ENCODE peak calls at places on chromosomes 13 and 19, in four cellular contexts. P is mesothelial cell of epicardium, G is cardiac muscle cell, I is AG10803. B is an unnamed sample.

GRCh38 chr13:84896128-84896527 is 903.1 kb downstream of the SLITRK6 start:
- DNase-seq in P (peak), G (peak), I (peak), B (no peak)

GRCh38 chr19:30757836-30758617 is 385.8 kb downstream of the ZNF536 start:
- DNase-seq in P (no peak), I (no peak), G (no peak), B (no peak)

GRCh38 chr19:16385821-16386220 is 61.2 kb downstream of the KLF2 start:
- DNase-seq in I (no peak), P (no peak), G (no peak), B (no peak)

GRCh38 chr13:68264692-68265091 is 1034.6 kb upstream of the PCDH9 start:
- DNase-seq in P (no peak), I (no peak), G (no peak), B (no peak)

GRCh38 chr13:113935523-113935922 is 38.4 kb downstream of the C13orf46 start:
- DNase-seq in G (no peak), P (no peak), I (no peak), B (no peak)

GRCh38 chr19:33868821-33869412 is 72.2 kb downstream of the KCTD15 start:
- DNase-seq in G (peak), I (peak), P (peak), B (no peak)

GRCh38 chr13:34748078-34748477 is 194.0 kb upstream of the NBEA start:
- DNase-seq in P (no peak), I (peak), G (no peak), B (no peak)

GRCh38 chr13:113664751-113665581 is 2.1 kb upstream of the GRK1 start:
- DNase-seq in G (no peak), P (peak), I (no peak), B (no peak)

GRCh38 chr13:50617134-50617721 is 226.3 kb downstream of the DLEU7 start:
- DNase-seq in G (no peak), I (peak), P (no peak), B (no peak)

GRCh38 chr19:53389591-53390377 is 5.2 kb upstream of the ZNF765 start:
- DNase-seq in G (no peak), P (no peak), I (no peak), B (no peak)

GRCh38 chr19:19749332-19750130 is 16.6 kb upstream of the ZNF14 start:
- DNase-seq in I (no peak), G (no peak), P (no peak), B (no peak)

GRCh38 chr19:475360-475759 is 14.5 kb upstream of the SHC2 start:
- DNase-seq in G (no peak), I (no peak), P (no peak), B (no peak)

GRCh38 chr19:45016388-45017314 is 15.4 kb downstream of the RELB start:
- DNase-seq in P (peak), G (peak), I (peak), B (peak)

GRCh38 chr13:59449750-59450149 is 714.0 kb downstream of the DIAPH3 start:
- DNase-seq in G (no peak), I (no peak), P (no peak), B (no peak)

GRCh38 chr19:5031231-5032100 is 62.6 kb downstream of the KDM4B start:
- DNase-seq in P (peak), G (peak), I (peak), B (peak)

GRCh38 chr13:43167058-43167457 is 143.7 kb downstream of the DNAJC15 start:
- DNase-seq in I (no peak), G (no peak), P (no peak), B (no peak)

GRCh38 chr13:102028198-102028597 is 373.6 kb downstream of the FGF14 start:
- DNase-seq in P (no peak), I (no peak), G (no peak), B (no peak)

GRCh38 chr13:91185294-91185863 is 162.1 kb upstream of the MIR17HG start:
- DNase-seq in P (no peak), I (no peak), G (peak), B (no peak)

GRCh38 chr13:77084755-77085154 is 57.8 kb upstream of the FBXL3 start:
- DNase-seq in P (no peak), I (no peak), G (no peak), B (no peak)

GRCh38 chr19:21328402-21328801 is 808 bp downstream of the ZNF708 start:
- DNase-seq in G (peak), P (no peak), I (no peak), B (no peak)

GRCh38 chr19:56099638-56100539 is 21.2 kb downstream of the ZNF787 start:
- DNase-seq in G (no peak), I (no peak), P (no peak), B (no peak)

GRCh38 chr13:26941345-26942174 is 181.0 kb upstream of the GPR12 start:
- DNase-seq in G (no peak), P (no peak), I (peak), B (no peak)

GRCh38 chr13:42735011-42735410 is 46.4 kb upstream of the FAM216B start:
- DNase-seq in P (no peak), G (no peak), I (no peak), B (no peak)

GRCh38 chr13:111210488-111210887 is 95.4 kb downstream of the ARHGEF7 start:
- DNase-seq in G (no peak), P (peak), I (peak), B (no peak)

GRCh38 chr19:48325265-48325910 is at the start of gene EMP3:
- DNase-seq in I (peak), P (peak), G (peak), B (peak)

GRCh38 chr13:70960841-70961443 is 852.7 kb upstream of the KLHL1 start:
- DNase-seq in I (peak), P (no peak), G (peak), B (no peak)

DNA sequence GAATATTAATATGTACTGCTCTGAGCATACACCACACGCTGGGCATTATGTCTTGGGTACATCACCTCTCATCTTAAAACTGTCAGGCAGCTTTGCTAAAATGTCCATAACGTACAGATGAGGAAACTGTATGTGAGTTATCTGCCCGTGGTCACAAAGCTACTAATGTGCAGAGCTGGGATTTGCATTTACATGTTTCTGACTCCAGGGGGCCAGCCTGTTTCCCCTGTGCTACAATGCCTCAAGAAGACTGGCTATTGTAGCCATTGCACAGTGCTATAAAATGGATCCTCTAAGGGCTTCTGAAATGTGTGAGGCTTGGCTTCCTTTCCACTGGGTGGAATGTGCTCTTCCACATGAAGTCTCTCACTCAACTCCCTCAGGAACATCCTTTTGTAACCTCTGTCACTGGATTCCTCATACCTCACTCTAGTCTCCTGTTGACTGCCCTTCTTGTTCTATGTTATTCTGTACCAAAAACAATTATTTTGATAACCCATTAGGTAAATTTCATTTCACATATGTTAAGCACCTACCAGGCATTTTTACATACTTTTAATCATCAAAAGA is 95.6 kb upstream of the HTR2A start:
- DNase-seq in G (peak), P (no peak), I (peak), B (no peak)
- TF ChIP-seq CTCF in G (peak), P (no peak), I (peak), B (no peak)

GRCh38 chr19:50359432-50359818 is 6.0 kb downstream of the NAPSA start:
- DNase-seq in P (no peak), I (no peak), G (no peak), B (no peak)

GRCh38 chr19:50361290-50362029 is 4.0 kb downstream of the NAPSA start:
- DNase-seq in G (no peak), I (no peak), P (no peak), B (no peak)

GRCh38 chr19:50357178-50358100 is 8.0 kb downstream of the NAPSA start:
- DNase-seq in P (peak), G (peak), I (peak), B (peak)

GRCh38 chr19:50356691-50357177 is 8.7 kb downstream of the NAPSA start:
- DNase-seq in I (no peak), P (no peak), G (no peak), B (no peak)

GRCh38 chr19:50358483-50359431 is 6.7 kb downstream of the NAPSA start:
- DNase-seq in P (no peak), G (no peak), I (peak), B (no peak)
- TF ChIP-seq CTCF in P (no peak), G (no peak), I (no peak), B (no peak)

GRCh38 chr19:3470500-3471128 is 9.7 kb downstream of the SMIM24 start:
- DNase-seq in G (no peak), P (no peak), I (peak), B (no peak)

GRCh38 chr19:3471954-3472655 is 8.2 kb downstream of the SMIM24 start:
- DNase-seq in I (no peak), P (peak), G (peak), B (no peak)

GRCh38 chr19:3468211-3468610 is 12.1 kb downstream of the SMIM24 start:
- DNase-seq in P (no peak), I (no peak), G (no peak), B (no peak)

GRCh38 chr19:3467437-3468198 is 12.7 kb downstream of the SMIM24 start:
- DNase-seq in I (no peak), P (no peak), G (no peak), B (no peak)

DNA sequence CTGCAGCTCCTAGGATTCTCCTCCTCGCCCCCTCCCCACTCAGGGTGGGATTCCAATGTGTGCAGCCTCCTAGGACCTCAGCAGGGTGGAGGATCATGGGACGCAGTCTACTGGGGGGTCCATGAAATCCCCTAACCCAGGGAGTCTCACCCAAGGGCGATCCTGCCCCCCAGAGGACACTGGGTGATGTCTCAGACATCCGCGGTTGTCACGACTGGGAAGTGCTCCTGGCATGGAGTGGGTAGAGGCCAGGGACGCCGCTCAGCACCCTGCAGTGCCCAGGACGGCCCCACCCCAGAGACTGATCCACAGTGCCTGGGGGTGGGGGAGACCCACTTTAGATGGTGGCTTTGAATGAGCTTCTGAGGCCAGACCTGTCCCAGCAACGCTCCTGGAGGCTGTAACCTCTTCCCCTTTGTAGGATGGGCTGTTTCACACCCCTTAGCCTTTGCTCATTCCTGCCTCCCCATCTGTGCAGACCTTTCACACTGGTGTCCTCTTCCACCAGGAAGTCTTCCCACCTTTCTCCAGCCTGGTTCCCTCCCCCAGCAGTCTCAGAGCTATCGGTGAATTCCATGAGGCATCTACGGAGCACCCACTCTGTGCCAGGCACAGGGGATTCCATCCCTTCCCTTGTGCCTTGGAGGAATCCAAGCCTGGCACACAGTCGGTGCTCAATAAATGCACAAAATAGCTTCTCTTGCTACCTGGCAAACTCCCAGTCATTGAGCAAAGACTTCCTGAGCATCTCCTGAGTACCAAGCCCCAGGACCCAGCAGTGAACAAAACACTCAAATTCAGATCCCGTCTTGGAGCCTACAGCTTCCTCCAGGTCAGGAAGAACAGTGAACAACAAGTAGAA is 10.5 kb downstream of the SMIM24 start:
- DNase-seq in G (no peak), P (no peak), I (no peak), B (no peak)
- TF ChIP-seq CTCF in G (peak), P (no peak), I (peak), B (no peak)

DNA sequence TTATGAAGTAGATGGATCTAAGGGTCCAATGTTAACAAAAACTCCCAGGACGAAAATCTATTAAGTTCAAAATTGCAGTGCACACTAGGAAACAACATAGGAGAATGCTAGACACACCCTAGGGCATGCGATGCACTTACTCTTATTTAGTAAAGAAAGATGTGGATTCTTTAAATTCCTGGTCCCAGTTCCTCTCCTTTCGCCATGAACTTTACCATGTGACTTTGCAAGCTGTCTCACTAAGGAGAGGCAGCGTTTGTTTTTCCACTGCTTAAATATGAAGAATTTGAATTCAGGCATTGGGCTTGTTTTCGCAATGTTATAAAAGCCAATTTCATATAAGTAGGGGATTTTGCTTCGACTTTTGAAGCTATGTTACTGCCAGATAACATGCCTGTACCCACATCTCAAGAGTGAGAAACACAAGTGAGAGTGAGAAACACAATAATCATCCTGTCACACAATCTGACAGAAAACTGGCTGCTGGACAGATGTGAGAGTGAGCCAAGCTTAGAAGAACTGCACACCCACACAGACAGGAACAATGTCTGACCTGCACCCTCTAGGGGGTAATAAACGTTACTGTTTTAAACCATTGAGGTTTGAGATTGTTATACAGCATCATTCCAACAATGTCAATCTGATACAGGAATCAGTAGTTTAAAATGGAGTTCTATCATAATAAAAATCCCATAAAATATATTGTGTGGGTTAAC is 1308.5 kb downstream of the SLITRK5 start:
- DNase-seq in G (peak), I (no peak), P (no peak), B (no peak)
- TF ChIP-seq CTCF in G (no peak), I (no peak), P (no peak), B (no peak)

GRCh38 chr19:12733369-12733896 is 1.1 kb downstream of the TRIR start:
- DNase-seq in P (no peak), I (peak), G (no peak), B (no peak)
- TF ChIP-seq CTCF in P (no peak), I (peak), G (peak), B (no peak)

DNA sequence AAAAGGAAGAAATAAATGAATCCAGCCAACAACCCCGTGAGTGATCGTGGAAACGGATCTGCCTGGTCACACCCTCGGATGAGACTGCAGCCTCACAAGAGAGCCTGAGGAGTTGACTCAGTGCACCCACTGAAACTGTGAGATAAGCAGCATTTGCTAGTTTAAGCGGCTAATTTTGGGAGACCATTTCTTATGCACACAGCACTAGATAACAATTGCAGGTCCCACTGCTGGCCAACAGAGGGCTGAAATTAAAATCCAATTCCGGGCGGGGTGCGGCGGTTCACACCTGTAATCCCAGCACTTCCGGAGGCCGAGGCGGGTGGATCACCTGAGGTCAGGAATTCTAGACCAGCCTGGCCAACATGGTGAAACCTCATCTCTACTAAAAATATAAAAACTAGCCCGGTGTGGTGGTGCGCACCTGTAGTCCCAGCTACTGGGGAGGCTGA is 3.6 kb downstream of the UQCR11 start:
- DNase-seq in I (no peak), G (no peak), P (no peak), B (no peak)
- TF ChIP-seq CTCF in I (peak), G (peak), P (peak), B (no peak)

GRCh38 chr13:48783181-48783630 is 129.5 kb downstream of the CYSLTR2 start:
- DNase-seq in G (no peak), I (peak), P (no peak), B (peak)
- TF ChIP-seq CTCF in G (peak), I (no peak), P (no peak), B (no peak)

B was measured in omental fat pad.